ENCODE peak calls at places on chromosomes 1 and 21, in four cellular contexts. U is GM12878, P is HL-60, I is K562. V is an unnamed sample.

GRCh38 chr1:192809286-192810252 is 730 bp downstream of the RGS2 start:
- DNase-seq in U (no peak), P (peak), I (peak), V (no peak)

GRCh38 chr1:159712080-159712479 is 2.3 kb downstream of the CRP start:
- DNase-seq in U (no peak), P (no peak), I (no peak), V (no peak)

GRCh38 chr1:209823143-209824041 is 4.4 kb upstream of the UTP25 start:
- DNase-seq in U (no peak), P (peak), I (peak), V (no peak)

GRCh38 chr1:172177849-172178248 is 242.6 kb upstream of the C1orf105 start:
- DNase-seq in U (no peak), P (no peak), I (no peak), V (no peak)

GRCh38 chr1:68051475-68051874 is 1.0 kb upstream of the DIRAS3 start:
- DNase-seq in U (no peak), P (no peak), I (no peak), V (no peak)

GRCh38 chr1:77832889-77833288 is 53.4 kb downstream of the MIGA1 start:
- DNase-seq in U (no peak), P (no peak), I (no peak), V (no peak)

GRCh38 chr1:244049142-244049968 is 1.7 kb upstream of the ZBTB18 start:
- DNase-seq in U (no peak), P (peak), I (peak), V (peak)

GRCh38 chr21:25689226-25689625 is 45.5 kb downstream of the ATP5PF start:
- DNase-seq in U (no peak), P (no peak), I (no peak), V (no peak)

GRCh38 chr21:45351526-45352275 is 53.3 kb upstream of the COL18A1 start:
- DNase-seq in U (no peak), P (no peak), I (no peak), V (no peak)

GRCh38 chr1:45804671-45804973 is 1.2 kb downstream of the MAST2 start:
- DNase-seq in U (no peak), P (no peak), I (no peak), V (no peak)

GRCh38 chr1:80047791-80048190 is 1041.3 kb upstream of the ADGRL4 start:
- DNase-seq in U (no peak), P (no peak), I (no peak), V (no peak)

GRCh38 chr1:231869364-231869763 is 242.8 kb downstream of the DISC1 start:
- DNase-seq in U (no peak), P (peak), I (no peak), V (no peak)

GRCh38 chr1:205676597-205676996 is 3.7 kb downstream of the SLC45A3 start:
- DNase-seq in U (no peak), P (no peak), I (no peak), V (no peak)

GRCh38 chr1:19705464-19705863 is 40.8 kb downstream of the HTR6 start:
- DNase-seq in U (no peak), P (no peak), I (no peak), V (no peak)

GRCh38 chr1:109821831-109822745 is 58.4 kb upstream of the EPS8L3 start:
- DNase-seq in U (no peak), P (no peak), I (peak), V (no peak)

GRCh38 chr1:2136386-2136821 is 58.2 kb downstream of the FAAP20 start:
- DNase-seq in U (no peak), P (no peak), I (no peak), V (no peak)

GRCh38 chr1:209652873-209653401 is 712 bp upstream of the LAMB3 start:
- DNase-seq in U (no peak), P (peak), I (peak), V (no peak)

GRCh38 chr1:53470155-53470554 is 11.0 kb downstream of the DMRTB1 start:
- DNase-seq in U (no peak), P (no peak), I (peak), V (no peak)

GRCh38 chr1:22868331-22868730 is 104.3 kb downstream of the LACTBL1 start:
- DNase-seq in U (no peak), P (no peak), I (no peak), V (no peak)

GRCh38 chr1:198936371-198937083 is 297.7 kb downstream of the PTPRC start:
- DNase-seq in U (no peak), P (no peak), I (no peak), V (no peak)

GRCh38 chr1:201119206-201119814 is 7.1 kb upstream of the CACNA1S start:
- DNase-seq in U (no peak), P (peak), I (peak), V (peak)

DNA sequence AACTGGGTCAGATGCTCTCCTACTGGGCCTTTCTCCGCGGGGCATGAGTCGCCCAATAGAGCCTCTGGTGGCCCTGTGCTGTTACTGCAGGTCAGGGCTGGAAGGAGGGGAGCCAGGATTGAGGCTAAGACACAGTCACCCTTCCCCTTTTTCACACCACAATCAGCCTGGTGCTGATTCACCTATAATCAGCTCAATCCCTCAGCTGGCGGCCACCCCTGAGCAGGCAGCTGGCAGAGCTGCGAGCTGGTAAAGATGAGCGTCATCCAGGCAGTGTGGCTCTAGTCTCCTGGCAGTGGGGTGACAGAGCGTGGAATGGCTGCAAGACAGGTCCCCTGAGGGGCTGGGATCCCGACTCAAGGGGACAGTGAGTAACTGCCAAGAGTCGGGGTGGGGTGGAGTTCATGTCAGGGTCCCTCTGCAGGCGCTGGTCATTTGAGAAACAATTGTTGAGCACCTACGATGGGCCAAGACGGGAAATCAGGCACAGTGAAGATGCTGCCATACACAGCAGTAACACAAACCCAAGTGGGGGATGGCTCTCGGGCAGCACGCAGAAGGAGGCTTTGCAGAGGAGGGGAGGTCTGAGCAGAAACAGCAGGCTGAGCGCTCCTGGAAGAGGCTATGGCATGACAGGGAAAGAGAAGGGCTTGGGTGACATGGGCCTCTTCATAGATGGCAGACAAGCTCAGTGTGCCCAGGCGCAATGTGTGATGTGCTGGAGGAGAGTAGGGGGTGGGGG is 21.8 kb downstream of the ATF3 start:
- DNase-seq in U (no peak), P (peak), I (peak), V (peak)
- TF ChIP-seq SPI1 in U (peak), P (peak), I (peak), V (peak)

GRCh38 chr21:37631319-37632117 is 264.9 kb downstream of the DYRK1A start:
- DNase-seq in U (peak), P (no peak), I (no peak), V (no peak)
- TF ChIP-seq SPI1 in U (no peak), P (no peak), I (no peak), V (peak)

GRCh38 chr1:242826706-242827336 is 302.3 kb upstream of the PLD5 start:
- DNase-seq in U (no peak), P (no peak), I (no peak), V (no peak)

GRCh38 chr1:242828199-242828598 is 303.7 kb upstream of the PLD5 start:
- DNase-seq in U (no peak), P (no peak), I (no peak), V (no peak)

GRCh38 chr1:242827538-242827937 is 303.0 kb upstream of the PLD5 start:
- DNase-seq in U (no peak), P (no peak), I (no peak), V (no peak)

GRCh38 chr1:242828828-242829227 is 304.3 kb upstream of the PLD5 start:
- DNase-seq in U (no peak), P (no peak), I (no peak), V (no peak)

DNA sequence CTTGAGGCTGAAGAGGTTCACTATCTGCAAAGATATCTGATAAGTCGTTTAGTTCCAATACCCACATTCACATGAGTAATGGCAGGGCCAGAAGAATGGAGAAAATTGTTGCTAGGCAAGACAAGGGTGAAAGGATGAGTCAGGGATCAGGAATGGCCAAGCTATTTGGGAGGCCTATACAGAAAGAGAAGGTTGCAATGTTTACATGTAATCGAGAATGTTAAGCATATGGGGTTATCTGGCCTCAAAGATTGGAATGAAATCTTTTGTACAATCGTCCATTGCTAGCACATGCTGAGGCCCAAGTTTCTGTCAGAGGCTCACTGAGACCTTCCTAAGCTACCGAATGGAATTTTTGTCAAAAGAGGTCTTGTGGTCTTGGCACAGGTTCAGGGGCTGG is 299.9 kb upstream of the PLD5 start:
- DNase-seq in U (no peak), P (no peak), I (no peak), V (no peak)
- TF ChIP-seq SPI1 in U (no peak), P (no peak), I (no peak), V (no peak)

GRCh38 chr1:167138703-167139102 is 44.8 kb downstream of the STYXL2 start:
- DNase-seq in U (no peak), P (no peak), I (no peak), V (no peak)
- TF ChIP-seq SPI1 in U (no peak), P (no peak), I (no peak), V (no peak)

GRCh38 chr1:5877683-5878530 is 114.3 kb downstream of the NPHP4 start:
- DNase-seq in U (no peak), P (no peak), I (no peak), V (no peak)

GRCh38 chr1:5878938-5879337 is 113.3 kb downstream of the NPHP4 start:
- DNase-seq in U (no peak), P (no peak), I (no peak), V (no peak)

GRCh38 chr1:5875345-5875910 is 116.8 kb downstream of the NPHP4 start:
- DNase-seq in U (no peak), P (no peak), I (no peak), V (no peak)

GRCh38 chr1:5876251-5876650 is 116.0 kb downstream of the NPHP4 start:
- DNase-seq in U (no peak), P (no peak), I (no peak), V (no peak)

GRCh38 chr1:5877001-5877400 is 115.2 kb downstream of the NPHP4 start:
- DNase-seq in U (no peak), P (no peak), I (no peak), V (no peak)
- TF ChIP-seq SPI1 in U (no peak), P (no peak), I (no peak), V (no peak)

GRCh38 chr1:106699436-106699835 is 357.0 kb upstream of the PRMT6 start:
- DNase-seq in U (no peak), P (no peak), I (no peak), V (no peak)

GRCh38 chr1:106700151-106700550 is 356.3 kb upstream of the PRMT6 start:
- DNase-seq in U (no peak), P (no peak), I (no peak), V (no peak)
- TF ChIP-seq SPI1 in U (no peak), P (no peak), I (no peak), V (no peak)

V was measured in GM12891.